ENCODE peak calls at places on chromosomes 12 and 14, in seven cellular contexts. S is HCT116, G is hepatocyte, J is fibroblast of lung, W is PC-3, M is GM23248, I is HepG2. V is an unnamed sample.

GRCh38 chr12:118685983-118686607 is 295.2 kb upstream of the SRRM4 start:
- DNase-seq in S (no peak), G (peak; percentile 60), J (no peak), W (no peak), M (no peak), I (no peak), V (no peak)

GRCh38 chr12:998020-998874 is 7.2 kb downstream of the ERC1 start:
- DNase-seq in S (no peak), G (peak; percentile 49), J (no peak), W (no peak), M (no peak), I (peak; percentile 68), V (no peak)

GRCh38 chr12:90801776-90802175 is 153.2 kb downstream of the CCER1 start:
- DNase-seq in S (no peak), G (no peak), J (peak; percentile 5), W (peak; percentile 77), M (peak; percentile 72), I (no peak), V (no peak)

GRCh38 chr12:78431931-78432330 is 432.6 kb upstream of the SYT1 start:
- DNase-seq in S (no peak), G (no peak), J (peak; percentile 14), W (no peak), M (peak; percentile 48), I (no peak), V (no peak)

GRCh38 chr14:35628989-35629388 is 95.0 kb downstream of the INSM2 start:
- DNase-seq in S (no peak), G (no peak), J (no peak), W (no peak), M (no peak), I (no peak), V (no peak)

GRCh38 chr12:55814257-55814656 is 3.3 kb downstream of the SARNP start:
- DNase-seq in S (no peak), G (no peak), J (no peak), W (no peak), M (no peak), I (no peak), V (no peak)

GRCh38 chr12:49336645-49337584 is at the start of gene C1QL4:
- DNase-seq in S (peak; percentile 33), G (peak; percentile 93), J (peak; percentile 52), W (peak; percentile 86), M (peak; percentile 86), I (peak; percentile 44), V (peak; percentile 84)

GRCh38 chr14:99146991-99147740 is 124.8 kb downstream of the BCL11B start:
- DNase-seq in S (no peak), G (no peak), J (no peak), W (no peak), M (no peak), I (no peak), V (no peak)

GRCh38 chr14:38255673-38256357 is at the start of gene CLEC14A:
- DNase-seq in S (no peak), G (peak; percentile 21), J (no peak), W (no peak), M (peak; percentile 23), I (no peak), V (no peak)

GRCh38 chr12:121238604-121239334 is 28.8 kb downstream of the P2RX4 start:
- DNase-seq in S (no peak), G (no peak), J (no peak), W (no peak), M (no peak), I (no peak), V (no peak)

GRCh38 chr14:94021001-94021400 is 5.1 kb upstream of the OTUB2 start:
- DNase-seq in S (no peak), G (no peak), J (no peak), W (peak; percentile 54), M (peak; percentile 62), I (peak; percentile 55), V (no peak)

GRCh38 chr14:106058342-106058741 is 532.0 kb downstream of the TMEM121 start:
- DNase-seq in S (no peak), G (no peak), J (no peak), W (no peak), M (no peak), I (no peak), V (no peak)

GRCh38 chr14:22877000-22877501 is 5.5 kb downstream of the LRP10 start:
- DNase-seq in S (no peak), G (no peak), J (no peak), W (no peak), M (no peak), I (no peak), V (no peak)
- H3K36me3 ChIP-seq in S (peaks cover 3% of the 10 kb centered on the region), G (no peaks in the 10 kb centered on the region), J (peaks cover 36% of the 10 kb centered on the region), W (peaks cover 27% of the 10 kb centered on the region), M (peaks cover 26% of the 10 kb centered on the region), I (peaks cover 14% of the 10 kb centered on the region), V (no peaks in the 10 kb centered on the region)

GRCh38 chr12:76031081-76031413 is 529 bp downstream of the PHLDA1 start:
- DNase-seq in S (no peak), G (no peak), J (no peak), W (peak; percentile 31), M (no peak), I (no peak), V (no peak)
- H3K4me1 ChIP-seq in S (peaks cover 23% of the 10 kb centered on the region), G (peaks cover 9% of the 10 kb centered on the region), J (peaks cover 7% of the 10 kb centered on the region), W (peaks cover 39% of the 10 kb centered on the region), M (peaks cover 34% of the 10 kb centered on the region), I (peaks cover 59% of the 10 kb centered on the region), V (peaks cover 43% of the 10 kb centered on the region)

DNA sequence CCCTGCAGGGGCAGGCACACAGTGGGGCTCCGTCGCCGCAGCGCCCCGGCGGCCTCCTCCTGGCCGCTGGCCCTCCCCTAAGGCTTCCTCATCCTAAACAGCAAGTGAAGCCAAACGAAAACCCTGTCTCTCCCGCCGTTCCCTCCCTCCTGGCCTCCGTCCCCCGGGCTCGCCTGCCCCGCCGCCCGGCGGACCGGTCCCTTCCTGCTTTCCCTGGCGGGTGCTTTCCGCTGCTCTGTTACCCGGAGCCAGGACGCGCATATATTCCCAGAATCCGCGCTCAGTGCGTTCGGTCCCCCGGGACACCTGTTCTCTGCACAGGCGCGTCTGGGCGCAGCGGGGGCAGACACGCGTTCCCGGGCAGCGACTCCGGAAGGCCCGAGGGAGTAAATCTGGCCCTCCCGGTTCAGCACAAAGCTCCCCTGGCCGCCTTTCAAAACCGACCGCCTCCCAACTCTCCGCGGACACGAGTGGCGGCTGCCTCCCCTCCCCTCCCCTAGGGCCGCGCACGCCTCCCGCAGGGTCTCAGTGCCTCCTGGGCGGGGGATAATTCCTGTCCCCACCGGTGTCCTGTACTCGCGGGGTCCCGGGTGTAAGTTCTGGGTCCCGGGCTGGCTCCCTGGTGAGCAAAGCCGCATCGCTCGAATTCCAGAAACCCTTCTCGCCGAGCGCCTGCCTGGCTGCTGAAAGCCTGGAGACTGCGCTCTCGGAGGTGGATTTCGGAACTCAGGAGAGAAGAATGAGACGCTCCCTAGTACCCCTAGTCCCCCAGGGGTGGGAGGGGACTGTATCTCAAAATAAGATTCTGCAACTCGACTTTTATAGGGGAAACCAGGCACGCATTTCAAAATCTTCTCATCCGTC is 21.4 kb upstream of the CEP170B start:
- DNase-seq in S (no peak), G (no peak), J (no peak), W (no peak), M (peak; percentile 47), I (no peak), V (no peak)
- TF ChIP-seq EZH2 in S (no peak), G (peak; percentile 62), J (peak; percentile 69), W (peak; percentile 43), M (peak; percentile 89), I (no peak), V (no peak)

DNA sequence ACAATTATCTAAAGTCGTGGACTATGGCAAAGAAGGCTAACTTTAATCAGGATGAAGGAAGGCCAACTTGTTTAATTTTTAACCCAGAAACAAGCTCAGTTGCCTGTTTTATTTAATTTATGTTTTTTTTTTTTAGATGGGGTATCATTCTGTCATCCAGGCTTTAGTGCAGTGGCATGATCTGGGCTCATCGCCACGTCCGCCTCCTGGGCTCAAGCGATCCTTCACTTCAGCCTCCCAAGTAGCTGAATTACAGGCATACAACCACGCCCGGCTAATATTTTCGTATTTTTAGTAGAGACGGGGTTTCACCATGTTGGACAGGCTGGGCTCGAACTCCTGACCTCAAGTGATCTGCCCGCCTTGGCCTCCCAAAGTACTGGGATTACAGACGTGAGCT is 19.7 kb downstream of the NUDT4 start:
- DNase-seq in S (no peak), G (no peak), J (no peak), W (no peak), M (no peak), I (no peak), V (no peak)
- H3K36me3 ChIP-seq in S (peaks cover 16% of the 10 kb centered on the region), G (peaks cover 6% of the 10 kb centered on the region), J (peaks cover 4% of the 10 kb centered on the region), W (peaks cover 12% of the 10 kb centered on the region), M (peaks cover 22% of the 10 kb centered on the region), I (peaks cover 39% of the 10 kb centered on the region), V (peaks cover 18% of the 10 kb centered on the region)

GRCh38 chr14:91380116-91380515 is 37.5 kb downstream of the CCDC88C start:
- DNase-seq in S (no peak), G (no peak), J (no peak), W (no peak), M (no peak), I (no peak), V (no peak)
- H3K4me1 ChIP-seq in S (no peaks in the 10 kb centered on the region), G (peaks cover 38% of the 10 kb centered on the region), J (no peaks in the 10 kb centered on the region), W (peaks cover 41% of the 10 kb centered on the region), M (no peaks in the 10 kb centered on the region), I (peaks cover 25% of the 10 kb centered on the region), V (peaks cover 41% of the 10 kb centered on the region)

GRCh38 chr12:106585237-106585834 is 2.5 kb downstream of the RFX4 start:
- DNase-seq in S (no peak), G (no peak), J (no peak), W (no peak), M (no peak), I (no peak), V (no peak)

GRCh38 chr12:106585862-106586534 is 3.2 kb downstream of the RFX4 start:
- DNase-seq in S (no peak), G (peak; percentile 27), J (no peak), W (no peak), M (no peak), I (no peak), V (no peak)

GRCh38 chr12:106588771-106589170 is 6.0 kb downstream of the RFX4 start:
- DNase-seq in S (no peak), G (no peak), J (no peak), W (no peak), M (no peak), I (no peak), V (no peak)

GRCh38 chr12:106586535-106586802 is 3.7 kb downstream of the RFX4 start:
- DNase-seq in S (no peak), G (no peak), J (no peak), W (no peak), M (no peak), I (no peak), V (no peak)

GRCh38 chr12:106586803-106587684 is 4.2 kb downstream of the RFX4 start:
- DNase-seq in S (no peak), G (no peak), J (no peak), W (no peak), M (no peak), I (no peak), V (no peak)
- TF ChIP-seq EZH2 in S (no peak), G (no peak), J (peak; percentile 71), W (peak; percentile 5), M (peak; percentile 47), I (no peak), V (no peak)

V was measured in PC-9.